ENCODE peak calls at places on chromosomes 11 and 22, in ten cellular contexts. O, V, F, Q, L, R, U, S, J and Y are unnamed samples.

GRCh38 chr22:37639070-37639760 is at the start of gene SH3BP1:
- DNase-seq in O (peak; percentile 19), U (peak; percentile 70), Q (no peak), L (peak; percentile 70), J (no peak), V (peak; percentile 42), R (no peak), F (peak; percentile 15), S (no peak), Y (no peak)

GRCh38 chr11:73404048-73404447 is 27.8 kb downstream of the RELT start:
- DNase-seq in S (peak; percentile 41), L (peak; percentile 72), R (no peak), U (no peak), Q (peak; percentile 64), J (peak; percentile 53), O (peak; percentile 44), V (no peak), F (peak; percentile 65), Y (peak; percentile 72)

GRCh38 chr11:119709638-119710346 is 19.2 kb downstream of the NECTIN1 start:
- DNase-seq in V (no peak), L (no peak), J (peak; percentile 71), O (peak; percentile 85), U (no peak), Q (no peak), S (peak; percentile 37), R (peak; percentile 67), F (peak; percentile 74), Y (peak; percentile 56)

GRCh38 chr22:28907311-28908008 is 24.1 kb downstream of the ZNRF3 start:
- DNase-seq in L (no peak), F (no peak), Q (no peak), R (no peak), S (no peak), O (no peak), J (no peak), V (no peak), U (peak; percentile 51), Y (no peak)

GRCh38 chr22:50723991-50724390 is 14.0 kb upstream of the ACR start:
- DNase-seq in Q (no peak), U (no peak), O (no peak), V (no peak), L (no peak), R (no peak), J (no peak), F (no peak), S (no peak), Y (no peak)

GRCh38 chr22:35506259-35506570 is 34.4 kb upstream of the RASD2 start:
- DNase-seq in V (no peak), F (peak; percentile 44), O (peak; percentile 10), J (peak; percentile 24), U (no peak), S (no peak), Q (no peak), L (no peak), R (peak; percentile 46), Y (no peak)

GRCh38 chr11:57680552-57680874 is 12.6 kb downstream of the ZDHHC5 start:
- DNase-seq in L (no peak), V (no peak), U (no peak), S (no peak), Q (no peak), F (peak; percentile 13), O (no peak), R (no peak), J (peak; percentile 35), Y (peak; percentile 28)

GRCh38 chr22:44497218-44497903 is 672 bp downstream of the RTL6 start:
- DNase-seq in U (peak; percentile 18), Q (peak; percentile 55), V (no peak), L (no peak), R (no peak), F (peak; percentile 22), O (peak; percentile 70), J (peak; percentile 53), S (peak; percentile 16), Y (peak; percentile 26)

GRCh38 chr11:14980854-14981253 is 8.7 kb upstream of the CALCA start:
- DNase-seq in J (peak; percentile 85), R (no peak), U (no peak), Q (no peak), O (peak; percentile 46), S (no peak), L (no peak), F (peak; percentile 71), V (no peak), Y (peak; percentile 82)

GRCh38 chr11:211295-211694 is 3.8 kb downstream of the RIC8A start:
- DNase-seq in V (no peak), O (no peak), L (no peak), Q (no peak), J (no peak), R (no peak), U (no peak), F (no peak), S (no peak), Y (no peak)

GRCh38 chr11:209275-210121 is 2.0 kb downstream of the RIC8A start:
- DNase-seq in U (no peak), O (no peak), R (no peak), J (peak; percentile 21), Q (peak; percentile 42), S (peak; percentile 29), L (no peak), V (no peak), F (peak; percentile 31), Y (no peak)

GRCh38 chr11:210803-211180 is 3.3 kb downstream of the RIC8A start:
- DNase-seq in L (no peak), J (no peak), Q (no peak), V (no peak), O (no peak), F (no peak), R (no peak), U (no peak), S (no peak), Y (no peak)

GRCh38 chr11:208917-209260 is 1.4 kb downstream of the RIC8A start:
- DNase-seq in Q (peak; percentile 65), L (no peak), F (no peak), V (no peak), J (no peak), R (no peak), O (no peak), S (no peak), U (no peak), Y (no peak)

DNA sequence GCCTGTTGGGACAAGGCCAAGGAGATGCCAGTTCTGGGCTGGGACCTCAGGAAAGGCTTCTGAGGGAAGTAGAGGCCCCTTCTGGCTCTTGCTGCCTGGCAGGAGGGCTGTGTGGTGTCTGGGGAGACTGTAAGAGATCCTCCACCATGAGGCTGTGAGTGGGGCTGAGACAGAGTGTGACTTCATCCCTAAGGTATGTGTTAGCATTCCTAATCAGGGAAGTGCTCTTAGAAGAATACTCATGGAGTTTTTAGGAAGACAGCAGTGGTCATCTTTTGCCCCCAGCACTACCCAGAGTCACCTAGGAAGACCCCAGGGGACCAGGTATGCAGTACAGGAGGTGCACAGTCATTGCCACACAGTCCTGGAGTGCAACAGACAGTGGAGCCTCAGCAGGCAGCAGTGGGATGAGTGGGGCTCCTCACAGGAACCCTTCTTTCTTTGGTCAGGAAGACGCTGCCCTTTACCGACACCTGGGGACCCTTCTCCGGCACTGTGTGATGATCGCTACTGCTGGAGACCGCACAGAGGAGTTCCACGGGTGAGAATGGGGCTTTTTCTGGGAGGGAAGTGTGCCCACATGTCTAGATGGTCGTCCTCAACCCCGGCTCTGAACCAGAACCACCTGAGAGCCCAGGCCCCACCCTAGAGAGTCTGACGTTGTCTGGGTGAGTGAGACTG is 2.8 kb downstream of the RIC8A start:
- DNase-seq in L (no peak), R (peak; percentile 66), O (peak; percentile 40), U (no peak), V (no peak), J (peak; percentile 80), Q (peak; percentile 24), S (peak; percentile 81), F (peak; percentile 87), Y (peak; percentile 69)
- H3K4me3 ChIP-seq in L (no peak overlapping the region), R (peak overlapping the region; percentile 98), O (peak overlapping the region; percentile 96), U (peak overlapping the region; percentile 96), V (no peak overlapping the region), J (peak overlapping the region; percentile 95), Q (no peak overlapping the region), S (peak overlapping the region; percentile 94), F (peak overlapping the region; percentile 99), Y (peak overlapping the region; percentile 93)

GRCh38 chr11:12813371-12814225 is 139.4 kb downstream of the TEAD1 start:
- DNase-seq in F (peak; percentile 65), V (no peak), R (peak; percentile 69), O (peak; percentile 96), L (peak; percentile 24), Q (peak; percentile 76), U (no peak), J (peak; percentile 89), S (peak; percentile 72), Y (peak; percentile 93)
- TF ChIP-seq CTCF in F (no peak), V (no peak), R (no peak), O (no peak), L (no peak), Q (peak; percentile 8), U (no peak), J (no peak), S (no peak), Y (no peak)

DNA sequence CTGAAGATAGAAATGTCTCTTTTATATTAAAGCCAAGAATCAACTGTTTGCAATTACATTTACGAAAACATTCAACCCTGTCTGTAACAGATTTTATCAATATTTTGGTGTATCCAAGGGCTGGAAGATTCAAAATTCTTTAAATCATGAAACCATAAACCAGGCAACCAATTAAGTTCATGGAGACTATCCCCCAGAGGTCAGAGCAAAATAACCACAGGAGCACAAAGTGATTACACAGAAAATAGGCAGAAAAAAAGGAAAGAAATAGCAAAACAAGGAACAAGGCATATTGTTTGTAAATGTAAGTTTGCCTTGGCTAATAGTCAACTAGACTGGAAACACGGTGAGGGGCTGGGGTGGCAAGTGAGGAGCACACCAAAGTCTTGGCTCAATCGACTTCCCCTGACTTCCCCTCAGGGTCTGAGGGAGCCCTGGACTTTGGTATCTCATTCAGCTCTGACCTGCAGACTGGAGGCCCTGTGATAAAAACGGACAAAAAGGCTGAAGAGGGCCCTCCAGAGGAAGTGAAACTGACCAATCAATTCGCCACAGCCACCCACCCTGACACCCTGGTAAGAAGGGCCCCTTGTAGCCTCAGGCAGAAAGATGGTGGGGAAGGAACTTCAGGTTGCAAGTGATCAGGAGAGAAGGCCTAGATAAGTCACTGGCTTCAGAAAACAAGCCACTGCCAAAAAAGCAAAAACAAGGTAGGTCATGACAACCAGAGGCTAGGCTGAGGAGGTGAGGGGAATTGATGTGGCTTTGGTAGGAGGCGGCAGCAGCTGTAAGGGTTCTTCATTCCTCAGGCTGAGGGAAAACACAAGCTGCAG is 1.9 kb downstream of the SIK3 start:
- DNase-seq in J (no peak), Q (no peak), L (no peak), O (peak; percentile 24), V (peak; percentile 17), U (peak; percentile 71), S (peak; percentile 16), R (no peak), F (no peak), Y (no peak)
- H3K4me3 ChIP-seq in J (peak overlapping the region; percentile 86), Q (peak overlapping the region; percentile 81), L (no peak overlapping the region), O (peak overlapping the region; percentile 92), V (peak overlapping the region; percentile 84), U (peak overlapping the region; percentile 70), S (peak overlapping the region; percentile 88), R (peak overlapping the region; percentile 78), F (peak overlapping the region; percentile 84), Y (peak overlapping the region; percentile 82)

DNA sequence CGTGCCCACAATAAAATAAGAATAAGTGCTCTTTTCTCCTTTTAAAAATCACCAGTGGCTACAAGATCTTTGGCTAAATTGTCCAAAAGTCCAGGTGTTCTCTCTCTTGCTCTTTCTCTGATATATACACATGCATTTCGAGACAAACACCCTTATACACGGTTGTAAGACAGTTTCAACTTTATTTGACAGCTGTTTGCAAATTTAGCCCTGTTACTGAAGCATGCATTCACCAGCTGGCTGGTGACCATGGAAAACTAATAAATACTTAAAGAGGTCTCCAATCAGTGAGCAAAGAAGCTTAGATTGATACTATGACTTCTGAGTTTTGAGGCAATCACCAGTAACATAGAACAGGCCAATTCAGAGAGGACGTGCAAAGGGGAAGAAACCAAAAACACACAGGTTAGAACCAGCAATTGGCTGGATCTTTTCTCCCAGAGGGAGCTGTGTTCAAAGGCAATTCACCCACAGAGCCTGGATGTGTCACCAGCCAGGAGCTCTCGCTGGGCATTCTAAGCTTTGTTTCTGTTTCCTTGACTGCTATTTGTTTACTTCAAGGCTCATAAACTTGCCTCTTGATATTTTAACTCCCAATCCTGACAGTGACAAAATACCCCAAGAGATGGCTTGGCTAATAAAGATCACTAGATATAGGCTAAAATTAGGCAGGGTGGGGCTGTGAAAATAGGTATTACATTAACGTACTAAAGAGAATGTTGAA is 113.5 kb upstream of the MTMR2 start:
- DNase-seq in Q (no peak), U (no peak), F (peak; percentile 64), S (no peak), R (no peak), V (no peak), L (no peak), O (no peak), J (peak; percentile 44), Y (peak; percentile 23)
- TF ChIP-seq CTCF in Q (no peak), U (no peak), F (peak; percentile 32), S (no peak), R (peak; percentile 8), V (no peak), L (no peak), O (no peak), J (no peak), Y (no peak)